ENCODE peak calls at places on chromosomes 12 and 14, in four cellular contexts. One of them, this sample, is unnamed.

GRCh38 chr14:54625158-54625557 is 58.2 kb downstream of the SAMD4A start:
- DNase-seq in spleen: no peak
- DNase-seq in CD4-positive, alpha-beta T cell: no peak
- DNase-seq in upper lobe of right lung: no peak
- DNase-seq in this sample: no peak

GRCh38 chr12:44873898-44874297 is 2.2 kb downstream of the NELL2 start:
- DNase-seq in spleen: no peak
- DNase-seq in CD4-positive, alpha-beta T cell: no peak
- DNase-seq in upper lobe of right lung: no peak
- DNase-seq in this sample: no peak

GRCh38 chr14:23123419-23123818 is 4.4 kb upstream of the CEBPE start:
- DNase-seq in spleen: peak
- DNase-seq in CD4-positive, alpha-beta T cell: no peak
- DNase-seq in upper lobe of right lung: peak
- DNase-seq in this sample: no peak

GRCh38 chr14:100842799-100843198 is 16.9 kb downstream of the MEG3 start:
- DNase-seq in spleen: peak
- DNase-seq in CD4-positive, alpha-beta T cell: no peak
- DNase-seq in upper lobe of right lung: no peak
- DNase-seq in this sample: no peak

GRCh38 chr12:96356831-96357230 is 43.4 kb downstream of the CDK17 start:
- DNase-seq in spleen: no peak
- DNase-seq in CD4-positive, alpha-beta T cell: no peak
- DNase-seq in upper lobe of right lung: no peak
- DNase-seq in this sample: no peak

GRCh38 chr12:104652910-104653309 is 196.2 kb downstream of the CHST11 start:
- DNase-seq in spleen: no peak
- DNase-seq in CD4-positive, alpha-beta T cell: no peak
- DNase-seq in upper lobe of right lung: no peak
- DNase-seq in this sample: no peak

GRCh38 chr12:57771271-57771872 is 533 bp downstream of the METTL1 start:
- DNase-seq in spleen: peak
- DNase-seq in CD4-positive, alpha-beta T cell: peak
- DNase-seq in upper lobe of right lung: peak
- DNase-seq in this sample: peak

GRCh38 chr12:68482660-68483059 is 128.0 kb upstream of the RAP1B start:
- DNase-seq in spleen: no peak
- DNase-seq in CD4-positive, alpha-beta T cell: no peak
- DNase-seq in upper lobe of right lung: no peak
- DNase-seq in this sample: peak

GRCh38 chr12:4037747-4038312 is 164.6 kb upstream of the PARP11 start:
- DNase-seq in spleen: no peak
- DNase-seq in CD4-positive, alpha-beta T cell: no peak
- DNase-seq in upper lobe of right lung: no peak
- DNase-seq in this sample: no peak

GRCh38 chr12:29795715-29796114 is 12.0 kb upstream of the TMTC1 start:
- DNase-seq in spleen: no peak
- DNase-seq in CD4-positive, alpha-beta T cell: no peak
- DNase-seq in upper lobe of right lung: no peak
- DNase-seq in this sample: no peak

GRCh38 chr14:94748667-94749347 is 21.1 kb downstream of the GSC start:
- DNase-seq in spleen: peak
- DNase-seq in CD4-positive, alpha-beta T cell: no peak
- DNase-seq in upper lobe of right lung: no peak
- DNase-seq in this sample: no peak

GRCh38 chr12:117559978-117560377 is 198.6 kb upstream of the NOS1 start:
- DNase-seq in spleen: no peak
- DNase-seq in CD4-positive, alpha-beta T cell: no peak
- DNase-seq in upper lobe of right lung: no peak
- DNase-seq in this sample: no peak

GRCh38 chr12:26298785-26299621 is 103.6 kb downstream of the SSPN start:
- DNase-seq in spleen: no peak
- DNase-seq in CD4-positive, alpha-beta T cell: no peak
- DNase-seq in upper lobe of right lung: no peak
- DNase-seq in this sample: no peak

GRCh38 chr12:2722806-2723205 is 72.0 kb upstream of the FKBP4 start:
- DNase-seq in spleen: no peak
- DNase-seq in CD4-positive, alpha-beta T cell: no peak
- DNase-seq in upper lobe of right lung: no peak
- DNase-seq in this sample: no peak

GRCh38 chr12:109760930-109761630 is 47.5 kb downstream of the FAM222A start:
- DNase-seq in spleen: no peak
- DNase-seq in CD4-positive, alpha-beta T cell: no peak
- DNase-seq in upper lobe of right lung: peak
- DNase-seq in this sample: peak

GRCh38 chr14:52583544-52583943 is 30.9 kb downstream of the GPR137C start:
- DNase-seq in spleen: no peak
- DNase-seq in CD4-positive, alpha-beta T cell: no peak
- DNase-seq in upper lobe of right lung: no peak
- DNase-seq in this sample: no peak

GRCh38 chr14:36746907-36747306 is 85.2 kb downstream of the PAX9 start:
- DNase-seq in spleen: no peak
- DNase-seq in CD4-positive, alpha-beta T cell: no peak
- DNase-seq in upper lobe of right lung: no peak
- DNase-seq in this sample: no peak

GRCh38 chr14:102493096-102493495 is 16.5 kb downstream of the ANKRD9 start:
- DNase-seq in spleen: peak
- DNase-seq in CD4-positive, alpha-beta T cell: no peak
- DNase-seq in upper lobe of right lung: peak
- DNase-seq in this sample: no peak

GRCh38 chr12:77772606-77773298 is 57.9 kb upstream of the NAV3 start:
- DNase-seq in spleen: no peak
- DNase-seq in CD4-positive, alpha-beta T cell: no peak
- DNase-seq in upper lobe of right lung: no peak
- DNase-seq in this sample: no peak

GRCh38 chr14:77322209-77322902 is 1.5 kb downstream of the GSTZ1 start:
- DNase-seq in spleen: no peak
- DNase-seq in CD4-positive, alpha-beta T cell: no peak
- DNase-seq in upper lobe of right lung: no peak
- DNase-seq in this sample: no peak

GRCh38 chr14:30251557-30252100 is 307.3 kb upstream of the G2E3 start:
- DNase-seq in spleen: no peak
- DNase-seq in CD4-positive, alpha-beta T cell: no peak
- DNase-seq in upper lobe of right lung: no peak
- DNase-seq in this sample: no peak

GRCh38 chr14:96184737-96185136 is 19.9 kb upstream of the BDKRB2 start:
- DNase-seq in spleen: no peak
- DNase-seq in CD4-positive, alpha-beta T cell: no peak
- DNase-seq in upper lobe of right lung: no peak
- DNase-seq in this sample: no peak

GRCh38 chr12:108862588-108862959 is 5.2 kb upstream of the SSH1 start:
- DNase-seq in spleen: peak
- DNase-seq in CD4-positive, alpha-beta T cell: no peak
- DNase-seq in upper lobe of right lung: no peak
- DNase-seq in this sample: no peak

GRCh38 chr14:32081901-32082300 is 4.8 kb downstream of the ARHGAP5 start:
- DNase-seq in spleen: no peak
- DNase-seq in CD4-positive, alpha-beta T cell: no peak
- DNase-seq in upper lobe of right lung: no peak
- DNase-seq in this sample: no peak

GRCh38 chr14:103014466-103015319 is 42.7 kb downstream of the CDC42BPB start:
- DNase-seq in spleen: peak
- DNase-seq in CD4-positive, alpha-beta T cell: no peak
- DNase-seq in upper lobe of right lung: no peak
- DNase-seq in this sample: no peak

GRCh38 chr12:81615031-81615430 is 144.1 kb downstream of the PPFIA2 start:
- DNase-seq in spleen: no peak
- DNase-seq in CD4-positive, alpha-beta T cell: no peak
- DNase-seq in upper lobe of right lung: no peak
- DNase-seq in this sample: no peak

GRCh38 chr14:79265366-79265765 is 945.9 kb downstream of the DIO2 start:
- DNase-seq in spleen: no peak
- DNase-seq in CD4-positive, alpha-beta T cell: no peak
- DNase-seq in upper lobe of right lung: no peak
- DNase-seq in this sample: no peak

GRCh38 chr12:126424696-126425095 is 1359.5 kb downstream of the AACS start:
- DNase-seq in spleen: no peak
- DNase-seq in CD4-positive, alpha-beta T cell: no peak
- DNase-seq in upper lobe of right lung: no peak
- DNase-seq in this sample: no peak

GRCh38 chr12:123153906-123154305 is 3.0 kb upstream of the PITPNM2 start:
- DNase-seq in spleen: no peak
- DNase-seq in CD4-positive, alpha-beta T cell: no peak
- DNase-seq in upper lobe of right lung: no peak
- DNase-seq in this sample: no peak

DNA sequence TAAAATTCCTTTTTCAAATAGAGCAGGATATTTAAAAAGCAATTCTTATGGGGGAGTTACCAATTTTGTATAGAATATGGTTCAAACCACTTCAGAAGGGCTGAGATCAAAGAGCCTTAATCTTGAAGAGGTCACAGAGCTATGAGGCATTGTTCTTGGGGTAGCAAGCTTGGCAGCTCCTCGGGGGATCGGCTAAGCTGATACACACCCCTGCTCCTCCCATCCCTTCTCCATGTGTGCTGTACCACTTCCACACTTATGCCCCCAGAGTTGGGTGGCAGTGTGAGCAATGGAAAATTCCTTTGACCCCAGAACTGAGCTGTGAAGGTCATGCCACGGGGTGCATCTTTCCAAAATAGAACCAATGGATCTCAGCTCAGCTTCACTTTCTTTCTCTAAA is 15.0 kb upstream of the TMEM30B start:
- DNase-seq in spleen: no peak
- DNase-seq in CD4-positive, alpha-beta T cell: no peak
- DNase-seq in upper lobe of right lung: no peak
- DNase-seq in this sample: no peak
- H3K27ac ChIP-seq in spleen: no peak
- H3K27ac ChIP-seq in CD4-positive, alpha-beta T cell: no peak
- H3K27ac ChIP-seq in upper lobe of right lung: no peak
- H3K27ac ChIP-seq in this sample: no peak

GRCh38 chr12:79553863-79554574 is 136.7 kb downstream of the PAWR start:
- DNase-seq in spleen: no peak
- DNase-seq in CD4-positive, alpha-beta T cell: no peak
- DNase-seq in upper lobe of right lung: no peak
- DNase-seq in this sample: no peak
- TF ChIP-seq CTCF in spleen: no peak
- TF ChIP-seq CTCF in CD4-positive, alpha-beta T cell: no peak
- TF ChIP-seq CTCF in upper lobe of right lung: no peak
- TF ChIP-seq CTCF in this sample: no peak

GRCh38 chr12:42482086-42482819 is 107.3 kb downstream of the PRICKLE1 start:
- DNase-seq in spleen: no peak
- DNase-seq in CD4-positive, alpha-beta T cell: no peak
- DNase-seq in upper lobe of right lung: peak
- DNase-seq in this sample: no peak
- H3K27ac ChIP-seq in spleen: peak
- H3K27ac ChIP-seq in CD4-positive, alpha-beta T cell: no peak
- H3K27ac ChIP-seq in upper lobe of right lung: peak
- H3K27ac ChIP-seq in this sample: no peak

DNA sequence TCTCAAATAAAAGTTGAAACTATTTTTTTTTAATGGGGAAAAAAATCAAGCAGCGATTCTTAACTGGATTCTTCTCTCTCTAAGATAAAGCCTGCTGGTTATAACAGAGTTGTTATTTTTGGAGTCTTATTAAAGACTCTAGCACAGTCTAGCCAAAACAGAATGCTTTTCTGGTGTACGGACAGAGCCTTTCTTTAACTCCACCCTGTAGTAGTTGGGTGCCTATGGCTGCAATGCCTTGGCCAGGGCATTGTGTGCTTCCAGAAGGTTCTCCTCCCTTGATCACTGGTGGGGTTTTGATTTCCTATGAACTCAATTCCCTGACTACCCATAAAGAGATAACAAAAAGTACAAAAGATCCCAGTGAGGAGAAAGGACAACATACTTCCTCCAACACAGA is 35.7 kb upstream of the TC2N start:
- DNase-seq in spleen: no peak
- DNase-seq in CD4-positive, alpha-beta T cell: no peak
- DNase-seq in upper lobe of right lung: no peak
- DNase-seq in this sample: no peak
- TF ChIP-seq CTCF in spleen: no peak
- TF ChIP-seq CTCF in CD4-positive, alpha-beta T cell: no peak
- TF ChIP-seq CTCF in upper lobe of right lung: no peak
- TF ChIP-seq CTCF in this sample: no peak

GRCh38 chr14:105156414-105157375 is 11.9 kb downstream of the JAG2 start:
- DNase-seq in spleen: no peak
- DNase-seq in CD4-positive, alpha-beta T cell: no peak
- DNase-seq in upper lobe of right lung: no peak
- DNase-seq in this sample: no peak

GRCh38 chr14:105155681-105156413 is 12.7 kb downstream of the JAG2 start:
- DNase-seq in spleen: no peak
- DNase-seq in CD4-positive, alpha-beta T cell: no peak
- DNase-seq in upper lobe of right lung: no peak
- DNase-seq in this sample: no peak

GRCh38 chr14:105159344-105159743 is 9.2 kb downstream of the JAG2 start:
- DNase-seq in spleen: no peak
- DNase-seq in CD4-positive, alpha-beta T cell: no peak
- DNase-seq in upper lobe of right lung: no peak
- DNase-seq in this sample: no peak

GRCh38 chr14:105158804-105159203 is 9.8 kb downstream of the JAG2 start:
- DNase-seq in spleen: no peak
- DNase-seq in CD4-positive, alpha-beta T cell: no peak
- DNase-seq in upper lobe of right lung: no peak
- DNase-seq in this sample: no peak

DNA sequence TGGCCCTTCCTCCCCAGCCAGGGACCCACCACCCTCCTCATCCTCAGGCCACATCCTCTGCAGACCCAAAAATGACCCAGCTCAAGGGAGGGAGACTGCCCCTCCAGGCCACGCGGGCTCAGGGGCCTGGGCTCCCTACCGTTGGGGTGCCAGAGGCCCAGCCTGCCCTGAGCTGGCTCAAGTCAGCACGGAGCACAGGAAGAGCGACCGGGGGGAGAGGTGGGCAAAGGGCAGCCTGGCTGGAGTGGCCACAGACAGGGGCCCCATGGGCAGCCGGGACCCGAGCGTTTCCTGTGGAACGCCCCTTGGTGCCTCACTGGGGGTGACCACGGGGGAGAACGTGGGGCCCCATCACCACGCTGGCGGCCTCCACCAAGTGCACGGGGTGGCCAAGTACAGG is 10.7 kb downstream of the JAG2 start:
- DNase-seq in spleen: no peak
- DNase-seq in CD4-positive, alpha-beta T cell: no peak
- DNase-seq in upper lobe of right lung: no peak
- DNase-seq in this sample: no peak
- H3K27ac ChIP-seq in spleen: no peak
- H3K27ac ChIP-seq in CD4-positive, alpha-beta T cell: no peak
- H3K27ac ChIP-seq in upper lobe of right lung: no peak
- H3K27ac ChIP-seq in this sample: no peak